ENCODE peak calls at places on chromosomes 1 and 21, in four cellular contexts. O, K, T and U are unnamed samples.

GRCh38 chr1:113190930-113191329 is 117.9 kb downstream of the LRIG2 start:
- DNase-seq in O (no peak), K (no peak), T (no peak), U (no peak)

GRCh38 chr1:218983848-218984247 is 189.8 kb upstream of the LYPLAL1 start:
- DNase-seq in O (peak), K (no peak), T (no peak), U (no peak)

GRCh38 chr1:230643887-230644286 is 1.6 kb downstream of the COG2 start:
- DNase-seq in O (peak), K (peak), T (no peak), U (peak)

GRCh38 chr1:200128081-200128480 is 100.6 kb downstream of the NR5A2 start:
- DNase-seq in O (no peak), K (no peak), T (no peak), U (no peak)

GRCh38 chr1:206491592-206491991 is 15.7 kb upstream of the RASSF5 start:
- DNase-seq in O (no peak), K (no peak), T (no peak), U (no peak)

GRCh38 chr21:26210614-26211013 is 40.0 kb upstream of the APP start:
- DNase-seq in O (no peak), K (no peak), T (no peak), U (no peak)

GRCh38 chr1:59743324-59744108 is 71.2 kb upstream of the HOOK1 start:
- DNase-seq in O (no peak), K (no peak), T (no peak), U (no peak)

GRCh38 chr1:7339953-7340352 is 431.1 kb upstream of the VAMP3 start:
- DNase-seq in O (no peak), K (peak), T (no peak), U (no peak)

GRCh38 chr1:29341936-29342335 is 105.6 kb downstream of the PTPRU start:
- DNase-seq in O (no peak), K (no peak), T (no peak), U (no peak)

GRCh38 chr1:43267291-43267805 is 2.4 kb upstream of the TMEM125 start:
- DNase-seq in O (peak), K (peak), T (no peak), U (no peak)
- TF ChIP-seq ELK1 in O (no peak), K (no peak), T (no peak), U (no peak)

GRCh38 chr1:62068978-62069377 is 125.7 kb upstream of the L1TD1 start:
- DNase-seq in O (no peak), K (peak), T (no peak), U (no peak)
- TF ChIP-seq ELK1 in O (no peak), K (no peak), T (no peak), U (no peak)

GRCh38 chr1:94306521-94306920 is 69.1 kb upstream of the ARHGAP29 start:
- DNase-seq in O (no peak), K (no peak), T (no peak), U (no peak)
- TF ChIP-seq ELK1 in O (no peak), K (no peak), T (no peak), U (no peak)

GRCh38 chr1:8510041-8510823 is 192.3 kb downstream of the SLC45A1 start:
- DNase-seq in O (no peak), K (peak), T (no peak), U (no peak)
- TF ChIP-seq ELK1 in O (no peak), K (no peak), T (no peak), U (no peak)

GRCh38 chr1:163069142-163069541 is at the start of gene RGS4:
- DNase-seq in O (peak), K (peak), T (no peak), U (peak)

GRCh38 chr1:163066168-163066567 is 3.0 kb upstream of the RGS4 start:
- DNase-seq in O (no peak), K (no peak), T (no peak), U (no peak)

GRCh38 chr1:163069655-163070277 is 605 bp downstream of the RGS4 start:
- DNase-seq in O (no peak), K (no peak), T (no peak), U (no peak)

GRCh38 chr1:163066686-163067085 is 2.5 kb upstream of the RGS4 start:
- DNase-seq in O (no peak), K (no peak), T (no peak), U (no peak)

DNA sequence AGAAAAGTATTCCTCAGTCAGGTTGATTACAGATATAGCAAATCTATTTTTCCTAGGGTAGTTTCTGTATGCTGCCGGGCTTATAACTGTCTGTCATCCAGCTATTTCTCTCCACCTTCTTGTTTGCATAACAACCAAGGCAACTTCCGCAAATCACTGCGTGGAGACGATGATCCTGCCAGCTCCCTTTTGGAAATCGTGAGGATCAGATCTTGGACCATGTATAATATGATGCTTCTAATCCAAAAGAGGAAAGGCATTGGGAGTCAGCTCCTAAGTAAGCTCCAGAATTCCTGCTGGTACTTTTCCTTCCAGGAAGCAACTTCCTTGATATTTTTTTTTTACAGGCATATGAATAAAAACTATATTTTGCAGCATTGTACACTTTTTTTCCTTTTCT is 445 bp upstream of the RGS4 start:
- DNase-seq in O (no peak), K (peak), T (no peak), U (no peak)
- TF ChIP-seq ELK1 in O (no peak), K (no peak), T (no peak), U (no peak)

DNA sequence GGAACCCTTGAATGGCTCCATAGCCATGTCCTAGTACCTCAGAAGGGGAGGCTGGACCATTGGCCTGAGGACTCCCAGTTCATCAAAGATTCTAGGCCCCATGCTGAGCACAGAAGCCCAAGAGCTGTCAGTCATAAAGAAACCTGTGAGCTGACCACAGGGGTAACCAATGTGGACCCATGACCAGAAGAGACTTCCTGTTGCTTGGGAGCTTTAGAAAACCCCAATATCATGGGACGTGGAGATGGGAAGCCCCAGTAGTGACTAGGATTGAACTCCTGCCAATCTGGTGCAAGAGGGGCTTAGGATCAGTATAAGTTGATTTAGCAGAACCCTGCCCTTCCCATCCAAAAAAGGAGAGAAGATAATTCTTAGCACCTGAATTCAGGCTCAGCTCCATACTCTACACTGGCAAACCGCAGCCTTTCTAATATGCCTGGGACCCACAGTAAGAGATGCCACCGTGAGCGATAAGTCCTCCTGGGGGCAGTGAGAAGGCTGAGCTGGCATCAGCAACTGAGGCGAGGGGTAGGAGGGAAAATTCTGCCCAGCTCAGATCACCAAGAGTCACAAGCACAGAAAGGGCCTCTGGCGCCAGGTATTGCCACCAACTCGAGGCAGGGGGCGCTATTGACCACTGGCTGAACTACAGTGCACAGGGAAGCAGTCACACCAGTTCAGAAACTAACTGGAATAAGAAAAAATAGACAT is 108.9 kb downstream of the CAPN8 start:
- DNase-seq in O (peak), K (peak), T (peak), U (peak)
- TF ChIP-seq ELK1 in O (no peak), K (no peak), T (no peak), U (no peak)

DNA sequence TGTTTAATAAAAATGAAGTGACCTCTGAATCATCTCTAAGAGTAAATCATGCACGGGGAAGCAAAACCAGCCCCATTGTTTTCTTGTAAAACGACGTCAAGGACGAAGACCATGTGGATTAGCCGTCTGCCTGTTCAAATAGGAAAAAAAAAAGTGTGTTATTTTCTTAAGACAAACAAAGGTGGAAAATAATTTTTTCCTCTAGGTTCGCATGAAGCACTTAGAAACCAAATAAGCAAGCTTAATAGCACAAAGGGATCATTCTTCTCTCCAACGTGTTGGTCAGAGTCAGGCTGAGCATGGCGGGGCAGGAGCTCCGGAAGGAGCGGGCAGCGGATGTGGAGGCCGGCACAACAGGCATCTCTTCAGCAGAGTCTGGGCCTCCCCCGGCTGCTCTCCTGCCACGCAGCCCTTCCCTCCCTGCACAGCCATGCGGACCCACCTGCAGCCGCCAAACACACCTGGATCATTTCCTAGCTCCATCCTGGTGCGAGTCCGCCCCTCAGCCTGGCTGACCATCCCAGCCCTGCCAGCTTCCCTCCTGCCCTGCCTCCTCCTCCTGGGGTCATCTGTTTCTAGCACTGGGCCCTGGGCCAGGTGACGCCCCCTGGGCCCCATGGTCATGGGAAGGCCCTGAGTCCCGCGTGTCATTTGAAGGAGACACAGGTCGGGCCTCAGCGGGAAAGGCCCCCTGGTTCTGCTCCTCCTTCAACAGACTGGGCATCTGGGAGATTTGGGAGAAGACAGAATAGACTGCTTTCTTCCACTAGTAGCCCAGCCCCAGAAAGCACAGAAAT is 40.2 kb downstream of the MX1 start:
- DNase-seq in O (no peak), K (no peak), T (no peak), U (peak)
- TF ChIP-seq ELK1 in O (no peak), K (no peak), T (no peak), U (no peak)